ENCODE peak calls at places on chromosome 3, in eight cellular contexts. T, H, M, L, J, V, W and R are unnamed samples.

GRCh38 chr3:48269592-48269991 is 28.7 kb downstream of the ZNF589 start:
- DNase-seq in T (no peak), H (no peak), M (no peak), L (no peak), J (no peak), V (no peak), W (no peak), R (no peak)

GRCh38 chr3:127820871-127821853 is 1.2 kb downstream of the MGLL start:
- DNase-seq in T (no peak), H (no peak), M (no peak), L (peak; percentile 66), J (no peak), V (peak; percentile 29), W (no peak), R (no peak)

GRCh38 chr3:37054370-37054769 is 61.1 kb downstream of the MLH1 start:
- DNase-seq in T (no peak), H (no peak), M (no peak), L (no peak), J (no peak), V (peak; percentile 77), W (peak; percentile 62), R (peak; percentile 2)

GRCh38 chr3:159787191-159787590 is 201.4 kb upstream of the IL12A start:
- DNase-seq in T (no peak), H (no peak), M (no peak), L (no peak), J (no peak), V (no peak), W (peak; percentile 82), R (no peak)

GRCh38 chr3:119826714-119827113 is 44.8 kb downstream of the NR1I2 start:
- DNase-seq in T (no peak), H (no peak), M (no peak), L (no peak), J (no peak), V (no peak), W (no peak), R (no peak)

GRCh38 chr3:133448478-133449122 is 48.7 kb downstream of the BFSP2 start:
- DNase-seq in T (no peak), H (no peak), M (no peak), L (no peak), J (no peak), V (no peak), W (no peak), R (peak; percentile 51)

GRCh38 chr3:152307829-152308474 is 39.2 kb downstream of the MBNL1 start:
- DNase-seq in T (no peak), H (no peak), M (no peak), L (no peak), J (no peak), V (no peak), W (no peak), R (no peak)

GRCh38 chr3:71461749-71462483 is 121.6 kb downstream of the FOXP1 start:
- DNase-seq in T (no peak), H (no peak), M (no peak), L (no peak), J (no peak), V (no peak), W (no peak), R (no peak)

GRCh38 chr3:179546814-179547241 is 15.9 kb upstream of the ACTL6A start:
- DNase-seq in T (peak; percentile 53), H (no peak), M (no peak), L (no peak), J (no peak), V (no peak), W (no peak), R (no peak)

GRCh38 chr3:138935864-138936762 is 10.8 kb downstream of the FOXL2 start:
- DNase-seq in T (peak; percentile 72), H (peak; percentile 68), M (peak; percentile 84), L (peak; percentile 89), J (no peak), V (peak; percentile 84), W (peak; percentile 52), R (peak; percentile 88)

GRCh38 chr3:140128217-140129137 is 193.5 kb downstream of the CLSTN2 start:
- DNase-seq in T (no peak), H (peak; percentile 13), M (no peak), L (no peak), J (no peak), V (peak; percentile 28), W (peak; percentile 1), R (peak; percentile 16)

GRCh38 chr3:125108833-125109540 is 53.2 kb upstream of the HEG1 start:
- DNase-seq in T (no peak), H (no peak), M (no peak), L (no peak), J (no peak), V (no peak), W (no peak), R (no peak)

GRCh38 chr3:178083906-178084823 is 452.1 kb upstream of the KCNMB2 start:
- DNase-seq in T (no peak), H (no peak), M (no peak), L (no peak), J (no peak), V (peak; percentile 2), W (peak; percentile 8), R (no peak)

GRCh38 chr3:2516762-2517441 is 418.2 kb downstream of the CNTN4 start:
- DNase-seq in T (no peak), H (no peak), M (no peak), L (no peak), J (no peak), V (no peak), W (no peak), R (no peak)

GRCh38 chr3:121667333-121667732 is 6.6 kb upstream of the HCLS1 start:
- DNase-seq in T (no peak), H (no peak), M (no peak), L (no peak), J (no peak), V (no peak), W (no peak), R (no peak)

GRCh38 chr3:133192967-133193366 is 154.8 kb downstream of the TMEM108 start:
- DNase-seq in T (no peak), H (no peak), M (no peak), L (no peak), J (no peak), V (no peak), W (no peak), R (no peak)

GRCh38 chr3:160668454-160668853 is 8.5 kb upstream of the ARL14 start:
- DNase-seq in T (no peak), H (no peak), M (no peak), L (no peak), J (no peak), V (no peak), W (no peak), R (no peak)

GRCh38 chr3:30097022-30097650 is 509.3 kb upstream of the TGFBR2 start:
- DNase-seq in T (no peak), H (no peak), M (no peak), L (no peak), J (no peak), V (no peak), W (no peak), R (no peak)

GRCh38 chr3:93924491-93924890 is 49.2 kb downstream of the PROS1 start:
- DNase-seq in T (no peak), H (no peak), M (no peak), L (no peak), J (no peak), V (no peak), W (no peak), R (no peak)

GRCh38 chr3:196821806-196822355 is 45.8 kb upstream of the SENP5 start:
- DNase-seq in T (no peak), H (no peak), M (no peak), L (no peak), J (no peak), V (no peak), W (no peak), R (no peak)

GRCh38 chr3:149751551-149751950 is 738 bp downstream of the COMMD2 start:
- DNase-seq in T (no peak), H (no peak), M (no peak), L (no peak), J (no peak), V (peak; percentile 21), W (no peak), R (no peak)

GRCh38 chr3:149753717-149754116 is 1.4 kb upstream of the COMMD2 start:
- DNase-seq in T (no peak), H (no peak), M (no peak), L (no peak), J (no peak), V (no peak), W (no peak), R (no peak)

GRCh38 chr3:149752788-149753136 is 473 bp upstream of the COMMD2 start:
- DNase-seq in T (no peak), H (no peak), M (no peak), L (no peak), J (no peak), V (no peak), W (no peak), R (no peak)

GRCh38 chr3:149752051-149752787 is at the start of gene COMMD2:
- DNase-seq in T (peak; percentile 69), H (peak; percentile 71), M (peak; percentile 90), L (peak; percentile 84), J (peak; percentile 92), V (peak; percentile 86), W (peak; percentile 97), R (peak; percentile 46)
- TF ChIP-seq POLR2A in T (peak; percentile 63), H (peak; percentile 50), M (peak; percentile 58), L (peak; percentile 53), J (no peak), V (peak; percentile 84), W (no peak), R (peak; percentile 91)

DNA sequence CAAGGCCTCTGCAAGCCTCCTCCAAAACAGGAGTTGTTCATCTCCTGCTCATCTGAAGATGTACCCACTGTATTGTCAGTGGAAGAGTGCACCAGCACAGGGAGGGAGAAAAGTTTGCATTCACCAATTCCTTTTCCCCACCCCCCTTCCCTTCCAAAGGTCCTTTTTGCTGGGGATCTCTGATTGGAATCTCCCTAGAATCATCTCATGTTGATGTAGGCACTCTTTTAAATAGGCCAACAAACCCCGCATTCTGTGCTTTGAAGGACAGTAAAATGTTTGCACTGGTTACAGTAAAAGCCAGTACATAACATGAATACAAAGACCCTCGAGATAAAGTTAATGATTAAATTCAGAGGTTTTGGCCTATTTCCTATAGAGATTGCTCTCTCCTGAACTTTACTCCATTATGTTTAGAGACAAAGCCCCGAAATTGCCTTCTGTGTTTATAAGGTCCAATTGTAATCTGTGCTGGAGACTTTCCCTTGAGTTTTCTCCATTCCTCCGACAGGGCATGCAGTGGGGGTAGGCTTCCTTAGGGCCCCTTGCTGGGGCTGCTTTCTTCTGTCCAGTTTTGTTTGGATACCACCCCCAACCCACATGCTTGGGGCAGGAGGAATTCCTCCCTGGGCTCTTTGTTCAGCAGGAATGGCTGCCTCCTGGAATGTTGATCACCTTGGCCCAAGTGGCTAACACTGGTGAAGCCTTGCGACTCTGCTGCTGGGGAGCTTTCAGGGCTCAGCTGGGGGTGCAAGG is 22.5 kb downstream of the TRIM71 start:
- DNase-seq in T (no peak), H (no peak), M (no peak), L (no peak), J (no peak), V (no peak), W (no peak), R (no peak)
- TF ChIP-seq POLR2A in T (no peak), H (no peak), M (no peak), L (no peak), J (no peak), V (no peak), W (no peak), R (no peak)

GRCh38 chr3:13015286-13016082 is 57.7 kb downstream of the IQSEC1 start:
- DNase-seq in T (peak; percentile 49), H (no peak), M (peak; percentile 70), L (peak; percentile 80), J (no peak), V (peak; percentile 76), W (no peak), R (no peak)
- TF ChIP-seq POLR2A in T (no peak), H (no peak), M (no peak), L (no peak), J (peak; percentile 2), V (no peak), W (no peak), R (peak; percentile 26)

GRCh38 chr3:15098503-15099363 is at the start of gene RBSN:
- DNase-seq in T (peak; percentile 93), H (peak; percentile 91), M (peak; percentile 97), L (peak; percentile 98), J (peak; percentile 98), V (peak; percentile 95), W (peak; percentile 83), R (peak; percentile 76)
- TF ChIP-seq POLR2A in T (peak; percentile 52), H (peak; percentile 65), M (peak; percentile 87), L (peak; percentile 89), J (no peak), V (peak; percentile 88), W (peak; percentile 70), R (peak; percentile 82)